ENCODE peak calls at places on chromosomes 5 and 9, in eight cellular contexts. F, K, T, D, U, G, Y and R are unnamed samples.

GRCh38 chr5:54520438-54520846 is 2.9 kb downstream of the SNX18 start:
- DNase-seq in U (no peak), Y (peak), T (peak), D (no peak), K (no peak), F (peak), G (no peak), R (no peak)

GRCh38 chr5:135502836-135503520 is 32.8 kb downstream of the NEUROG1 start:
- DNase-seq in K (no peak), U (no peak), T (no peak), Y (no peak), G (no peak), F (no peak), D (no peak), R (peak)

GRCh38 chr5:79974896-79975295 is 16.2 kb downstream of the MTX3 start:
- DNase-seq in D (no peak), G (no peak), U (no peak), Y (no peak), F (no peak), K (no peak), T (peak), R (no peak)

GRCh38 chr9:125888220-125888619 is 141.0 kb downstream of the PBX3 start:
- DNase-seq in K (no peak), F (no peak), Y (no peak), U (no peak), T (peak), G (no peak), D (no peak), R (no peak)

GRCh38 chr5:157971466-157972324 is 112.8 kb upstream of the CLINT1 start:
- DNase-seq in Y (peak), U (no peak), F (no peak), T (no peak), D (no peak), K (no peak), G (no peak), R (no peak)

GRCh38 chr9:110050925-110051355 is 157.0 kb downstream of the C9orf152 start:
- DNase-seq in D (no peak), Y (no peak), U (peak), G (no peak), F (peak), T (peak), K (no peak), R (no peak)

GRCh38 chr9:11973011-11973410 is 720.2 kb upstream of the TYRP1 start:
- DNase-seq in G (no peak), U (no peak), D (no peak), T (no peak), K (no peak), Y (no peak), F (no peak), R (no peak)

GRCh38 chr5:33891731-33892418 is at the start of gene ADAMTS12:
- DNase-seq in U (peak), K (no peak), D (no peak), T (peak), F (no peak), G (no peak), Y (no peak), R (peak)

GRCh38 chr9:89685698-89686097 is 80.9 kb downstream of the GADD45G start:
- DNase-seq in U (no peak), D (no peak), Y (no peak), G (no peak), T (no peak), K (no peak), F (no peak), R (no peak)

GRCh38 chr5:112685929-112686328 is 51.8 kb upstream of the APC start:
- DNase-seq in Y (no peak), D (no peak), T (peak), G (no peak), K (no peak), U (no peak), F (no peak), R (no peak)

GRCh38 chr9:19201899-19202891 is 28.3 kb upstream of the DENND4C start:
- DNase-seq in T (no peak), K (no peak), G (no peak), U (peak), D (no peak), F (no peak), Y (no peak), R (no peak)

GRCh38 chr5:55897905-55898304 is 46.7 kb downstream of the IL31RA start:
- DNase-seq in K (no peak), Y (no peak), F (peak), D (no peak), T (peak), U (no peak), G (no peak), R (no peak)

GRCh38 chr5:39140558-39141168 is 66.5 kb upstream of the RICTOR start:
- DNase-seq in Y (no peak), D (no peak), U (no peak), K (no peak), F (no peak), T (peak), G (no peak), R (no peak)

GRCh38 chr5:171715551-171715950 is 70.1 kb upstream of the SMIM23 start:
- DNase-seq in T (no peak), F (no peak), Y (no peak), K (no peak), G (no peak), U (no peak), D (no peak), R (peak)

GRCh38 chr9:134169166-134169565 is 4.8 kb upstream of the RNU6ATAC start:
- DNase-seq in D (no peak), U (no peak), F (no peak), G (no peak), T (no peak), Y (no peak), K (no peak), R (no peak)

GRCh38 chr5:52776116-52776515 is 11.6 kb upstream of the ITGA1 start:
- DNase-seq in T (no peak), G (no peak), F (no peak), U (peak), D (no peak), Y (no peak), K (no peak), R (no peak)

GRCh38 chr5:106331415-106331814 is 1339.3 kb downstream of the EFNA5 start:
- DNase-seq in U (no peak), G (no peak), T (peak), D (no peak), Y (no peak), F (no peak), K (no peak), R (no peak)

GRCh38 chr5:111454198-111454606 is 58.1 kb downstream of the STARD4 start:
- DNase-seq in U (no peak), G (no peak), F (no peak), Y (no peak), T (peak), D (peak), K (no peak), R (no peak)

GRCh38 chr5:110612778-110613396 is 113.6 kb downstream of the TMEM232 start:
- DNase-seq in F (no peak), U (no peak), T (no peak), K (no peak), Y (no peak), G (no peak), D (no peak), R (no peak)

GRCh38 chr5:95646569-95647330 is at the start of gene RFESD:
- DNase-seq in G (peak), Y (peak), U (peak), D (peak), F (peak), T (peak), K (peak), R (peak)

GRCh38 chr5:6701500-6701899 is 11.7 kb upstream of the TENT4A start:
- DNase-seq in T (no peak), G (no peak), U (no peak), F (no peak), Y (no peak), D (no peak), K (no peak), R (no peak)

GRCh38 chr5:157387683-157388093 is 72.3 kb upstream of the NIPAL4 start:
- DNase-seq in G (no peak), K (no peak), F (peak), U (no peak), Y (no peak), D (no peak), T (peak), R (peak)

GRCh38 chr9:35650341-35651158 is at the start of gene SIT1:
- DNase-seq in D (no peak), T (no peak), F (no peak), K (no peak), Y (no peak), G (no peak), U (peak), R (no peak)